ENCODE peak calls at places on chromosomes 13 and 19, in five cellular contexts. W is H9, A is neuronal stem cell, G is trophoblast cell, S is H1. Y is an unnamed sample.

GRCh38 chr19:40677156-40677555 is 13.3 kb downstream of the NUMBL start:
- DNase-seq in W (no peak), A (no peak), G (no peak), S (no peak), Y (no peak)

GRCh38 chr19:52991484-52991883 is 22.2 kb upstream of the ERVV-1 start:
- DNase-seq in W (no peak), A (no peak), G (peak), S (no peak), Y (peak)

GRCh38 chr19:38035515-38036495 is 128.8 kb downstream of the SIPA1L3 start:
- DNase-seq in W (no peak), A (no peak), G (no peak), S (no peak), Y (peak)

GRCh38 chr13:74889321-74889720 is 592.6 kb downstream of the TBC1D4 start:
- DNase-seq in W (no peak), A (no peak), G (no peak), S (no peak), Y (peak)

GRCh38 chr13:59356607-59357006 is 807.1 kb downstream of the DIAPH3 start:
- DNase-seq in W (no peak), A (no peak), G (no peak), S (no peak), Y (peak)

GRCh38 chr13:89650226-89650625 is 1697.3 kb upstream of the MIR17HG start:
- DNase-seq in W (no peak), A (no peak), G (no peak), S (no peak), Y (no peak)

GRCh38 chr13:110116072-110116487 is 190.9 kb downstream of the COL4A1 start:
- DNase-seq in W (peak), A (peak), G (peak), S (peak), Y (peak)

GRCh38 chr19:15636026-15636425 is 4.7 kb upstream of the CYP4F3 start:
- DNase-seq in W (no peak), A (no peak), G (no peak), S (no peak), Y (no peak)

GRCh38 chr13:33932765-33933406 is 114.9 kb downstream of the RFC3 start:
- DNase-seq in W (no peak), A (no peak), G (peak), S (no peak), Y (no peak)

GRCh38 chr13:50798923-50799322 is 44.6 kb downstream of the DLEU7 start:
- DNase-seq in W (no peak), A (no peak), G (no peak), S (no peak), Y (no peak)

GRCh38 chr13:26529441-26529840 is 28.0 kb upstream of the WASF3 start:
- DNase-seq in W (peak), A (peak), G (peak), S (peak), Y (peak)

GRCh38 chr19:3073159-3073563 is 10.9 kb upstream of the TLE5 start:
- DNase-seq in W (no peak), A (no peak), G (peak), S (no peak), Y (peak)

GRCh38 chr19:34960103-34960805 is 3.8 kb downstream of the ZNF792 start:
- DNase-seq in W (no peak), A (no peak), G (no peak), S (peak), Y (no peak)

GRCh38 chr19:21202865-21203494 is 61.1 kb downstream of the ZNF431 start:
- DNase-seq in W (peak), A (peak), G (peak), S (peak), Y (peak)

GRCh38 chr19:35073941-35074340 is 32.4 kb downstream of the HPN start:
- DNase-seq in W (no peak), A (no peak), G (no peak), S (no peak), Y (no peak)

GRCh38 chr19:2027361-2027760 is 11.8 kb upstream of the BTBD2 start:
- DNase-seq in W (no peak), A (no peak), G (no peak), S (no peak), Y (peak)

GRCh38 chr19:3062165-3063105 is at the start of gene TLE5:
- DNase-seq in W (no peak), A (no peak), G (peak), S (peak), Y (no peak)

GRCh38 chr13:100443998-100444328 is 144.6 kb downstream of the GGACT start:
- DNase-seq in W (no peak), A (no peak), G (no peak), S (no peak), Y (no peak)
- H3K14ac ChIP-seq in W (no peak), A (no peak), G (no peak), S (no peak), Y (no peak)

DNA sequence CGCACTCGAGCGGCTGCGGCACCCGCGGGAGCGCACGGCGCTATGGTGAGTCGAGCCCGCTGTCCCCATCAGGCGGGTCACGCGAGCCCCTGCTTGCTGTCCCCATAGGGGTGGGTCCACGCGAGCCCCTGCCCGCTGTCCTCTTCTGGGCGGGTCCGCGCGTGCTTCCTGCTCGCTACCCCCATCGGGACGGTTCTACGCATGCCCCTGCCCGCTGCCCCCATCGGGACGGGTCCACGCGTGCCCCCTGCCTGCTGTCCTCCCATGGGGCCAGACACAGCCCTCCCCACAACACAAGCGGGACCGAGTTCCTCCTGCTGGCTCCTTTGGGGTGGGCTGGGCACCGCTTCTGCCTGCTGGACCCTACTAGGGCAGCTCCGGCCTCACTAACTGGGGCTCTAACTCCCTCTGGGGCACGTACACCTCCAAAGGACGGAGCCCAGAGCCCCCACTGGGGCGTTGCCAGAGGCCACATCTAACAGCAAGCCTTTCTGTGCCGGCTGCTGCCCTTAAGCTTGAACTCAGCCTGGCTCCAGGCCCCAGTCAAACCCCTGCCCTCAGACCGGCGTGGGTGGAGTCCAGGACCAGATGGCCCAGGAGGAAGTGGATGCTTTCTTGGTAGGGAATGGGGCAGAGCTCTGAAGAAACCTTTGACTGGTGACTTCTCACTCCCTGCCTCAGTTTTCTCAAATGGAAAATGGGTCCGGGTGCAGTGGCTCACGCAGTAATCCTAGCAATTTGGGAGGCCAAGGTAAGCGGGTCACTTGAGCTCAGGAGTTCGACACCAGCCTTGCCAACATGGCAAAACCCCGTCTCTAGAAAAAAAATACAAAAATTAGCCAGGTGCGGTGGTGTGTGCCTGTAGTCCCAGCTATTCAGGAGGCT is 722 bp downstream of the COLGALT1 start:
- DNase-seq in W (peak), A (peak), G (peak), S (peak), Y (peak)
- H2BK12ac ChIP-seq in W (no peak), A (peak), G (no peak), S (no peak), Y (peak)

DNA sequence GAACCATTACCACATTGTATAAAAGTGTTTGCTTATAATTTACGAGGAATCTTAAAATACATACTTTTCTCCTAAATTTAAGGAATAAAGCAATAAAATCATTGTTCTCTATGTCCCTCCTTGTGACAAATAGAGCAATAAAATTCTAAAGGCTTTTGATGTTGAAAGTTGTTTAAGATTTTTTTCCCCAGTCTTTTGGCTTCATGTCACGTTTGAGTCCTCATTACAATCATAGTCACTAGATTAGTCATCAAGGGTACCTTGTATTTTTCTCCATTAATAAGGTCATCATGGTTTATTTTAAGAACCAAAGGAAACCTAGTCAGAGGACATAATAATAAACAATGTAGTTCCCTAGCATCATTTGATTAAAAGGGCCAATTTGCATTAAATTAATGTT is 3.2 kb downstream of the WBP4 start:
- DNase-seq in W (no peak), A (no peak), G (peak), S (no peak), Y (peak)
- H3K18ac ChIP-seq in W (no peak), A (no peak), G (no peak), S (no peak), Y (no peak)

GRCh38 chr19:6234527-6234926 is 45.2 kb downstream of the MLLT1 start:
- DNase-seq in W (no peak), A (no peak), G (no peak), S (no peak), Y (peak)
- H3K14ac ChIP-seq in W (no peak), A (peak), G (no peak), S (no peak), Y (no peak)

GRCh38 chr13:80413611-80414010 is 72.7 kb upstream of the SPRY2 start:
- DNase-seq in W (no peak), A (no peak), G (no peak), S (no peak), Y (no peak)
- H2BK12ac ChIP-seq in W (no peak), A (no peak), G (no peak), S (no peak), Y (no peak)

GRCh38 chr13:37534181-37534580 is 64.4 kb downstream of the POSTN start:
- DNase-seq in W (no peak), A (no peak), G (no peak), S (no peak), Y (no peak)
- H3K18ac ChIP-seq in W (no peak), A (no peak), G (no peak), S (no peak), Y (no peak)

GRCh38 chr13:93724187-93724586 is 497.6 kb downstream of the GPC6 start:
- DNase-seq in W (no peak), A (no peak), G (no peak), S (no peak), Y (no peak)
- H3K14ac ChIP-seq in W (no peak), A (no peak), G (no peak), S (no peak), Y (no peak)